ENCODE peak calls at places on chromosomes 1 and 21, in eight cellular contexts. V is dorsolateral prefrontal cortex, H is esophagus muscularis mucosa, R is left lung, L is ascending aorta, Z is colonic mucosa, K is cardiac muscle cell, C is psoas muscle. D is an unnamed sample.

GRCh38 chr21:42362198-42362597 is 4.1 kb downstream of the TFF1 start:
- DNase-seq in V (no peak), K (no peak), R (no peak), H (no peak), Z (no peak), L (no peak), C (no peak), D (no peak)

GRCh38 chr1:167467126-167467725 is 51.1 kb downstream of the CD247 start:
- DNase-seq in C (no peak), H (no peak), R (no peak), Z (no peak), L (no peak), K (no peak), V (no peak), D (no peak)

GRCh38 chr1:80218112-80218511 is 1211.6 kb upstream of the ADGRL4 start:
- DNase-seq in K (peak; percentile 55), Z (no peak), V (no peak), C (no peak), L (no peak), R (no peak), H (no peak), D (no peak)

GRCh38 chr21:45145146-45145545 is 70.8 kb downstream of the ADARB1 start:
- DNase-seq in R (no peak), K (no peak), H (no peak), C (no peak), Z (no peak), L (no peak), V (no peak), D (no peak)

GRCh38 chr1:42173155-42173933 is 8.8 kb upstream of the GUCA2A start:
- DNase-seq in R (peak; percentile 89), C (peak; percentile 78), V (peak; percentile 75), Z (peak; percentile 69), L (no peak), K (peak; percentile 67), H (no peak), D (no peak)

GRCh38 chr21:40625991-40626390 is 221.0 kb downstream of the DSCAM start:
- DNase-seq in R (no peak), Z (no peak), L (no peak), C (no peak), H (no peak), K (no peak), V (no peak), D (no peak)

GRCh38 chr1:12615166-12615915 is 2.7 kb downstream of the DHRS3 start:
- DNase-seq in L (no peak), C (no peak), H (no peak), K (no peak), R (no peak), V (peak; percentile 39), Z (peak; percentile 53), D (no peak)

GRCh38 chr1:239387304-239388231 is 1.2 kb downstream of the CHRM3 start:
- DNase-seq in K (peak; percentile 43), Z (peak; percentile 51), L (no peak), V (peak; percentile 17), C (no peak), H (no peak), R (peak; percentile 74), D (no peak)

GRCh38 chr1:154352581-154353459 is 27.5 kb downstream of the ATP8B2 start:
- DNase-seq in C (no peak), R (peak; percentile 88), Z (peak; percentile 83), L (no peak), V (peak; percentile 48), K (peak; percentile 69), H (no peak), D (no peak)

GRCh38 chr1:81484284-81484683 is 316.4 kb upstream of the ADGRL2 start:
- DNase-seq in L (no peak), Z (no peak), C (no peak), H (no peak), V (no peak), R (no peak), K (no peak), D (no peak)

GRCh38 chr1:114037503-114037890 is 58.2 kb downstream of the OLFML3 start:
- DNase-seq in C (no peak), K (no peak), H (no peak), Z (no peak), V (no peak), L (no peak), R (no peak), D (no peak)

GRCh38 chr1:113990966-113991365 is 11.7 kb downstream of the OLFML3 start:
- DNase-seq in V (no peak), C (no peak), R (no peak), Z (no peak), H (peak; percentile 82), L (no peak), K (no peak), D (no peak)

GRCh38 chr1:107433635-107434378 is 293.0 kb downstream of the NTNG1 start:
- DNase-seq in V (no peak), K (no peak), R (no peak), C (no peak), Z (no peak), H (no peak), L (no peak), D (no peak)

DNA sequence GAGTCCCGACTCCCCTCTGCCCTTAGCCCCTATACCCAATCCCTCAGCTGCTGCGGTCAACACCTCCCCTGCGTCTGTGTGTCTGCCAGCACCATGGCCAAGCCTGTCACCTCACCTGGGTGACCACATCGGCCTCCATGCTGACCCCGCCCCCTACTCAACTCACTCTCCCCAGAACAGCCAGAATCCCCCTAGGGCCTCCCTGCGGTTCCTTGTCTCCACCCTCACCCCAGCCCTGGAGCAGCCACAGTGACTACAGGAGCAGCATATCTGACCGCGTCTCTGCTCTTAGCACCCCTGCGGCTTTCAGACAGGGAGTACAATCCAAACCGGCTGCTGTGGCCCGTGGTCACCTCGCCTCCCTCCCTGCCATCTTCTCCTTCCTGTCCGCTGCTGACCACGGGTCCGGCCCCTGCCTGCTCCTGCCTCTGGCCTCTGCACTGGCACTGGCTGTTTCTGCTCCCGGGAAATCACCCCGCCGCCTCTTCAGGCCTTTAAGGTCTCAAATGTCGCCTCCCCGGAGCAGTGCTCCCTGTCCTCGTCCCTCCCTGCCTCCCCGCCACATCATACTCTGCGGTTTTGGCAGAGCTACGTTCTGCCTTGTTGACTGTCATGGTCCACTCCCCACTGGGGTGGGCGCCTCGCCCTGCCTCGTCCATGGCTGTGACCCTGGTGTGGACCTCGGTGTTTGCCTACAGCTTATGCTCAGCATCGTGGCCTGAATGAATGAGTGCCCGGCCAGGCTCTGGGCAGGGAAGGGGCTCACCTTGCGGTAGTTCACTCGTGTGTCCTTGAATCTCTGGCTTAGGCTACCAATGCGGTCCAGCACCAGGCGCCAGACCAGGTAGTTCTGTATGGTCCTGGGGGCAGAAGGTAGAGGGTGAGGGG is 11.1 kb downstream of the PRXL2B start:
- DNase-seq in L (no peak), C (no peak), H (no peak), K (no peak), R (peak; percentile 61), V (no peak), Z (no peak), D (no peak)
- H3K4me3 ChIP-seq in L (no peak overlapping the region), C (no peak overlapping the region), H (no peak overlapping the region), K (no peak overlapping the region), R (no peak overlapping the region), V (no peak overlapping the region), Z (no peak overlapping the region), D (no peak overlapping the region)

GRCh38 chr1:205827623-205828022 is 14.6 kb upstream of the SLC41A1 start:
- DNase-seq in V (no peak), L (no peak), R (no peak), K (no peak), Z (no peak), C (no peak), H (no peak), D (no peak)
- TF ChIP-seq CTCF in V (no peak), L (no peak), R (no peak), K (no peak), Z (no peak), C (no peak), H (no peak), D (no peak)

GRCh38 chr1:1451696-1452364 is 2.3 kb downstream of the ATAD3C start:
- DNase-seq in H (no peak), L (no peak), R (peak; percentile 62), Z (no peak), K (no peak), V (no peak), C (no peak), D (no peak)
- H3K27me3 ChIP-seq in H (peaks cover 9% of the 10 kb centered on the region), L (no peaks in the 10 kb centered on the region), R (no peaks in the 10 kb centered on the region), Z (no peaks in the 10 kb centered on the region), K (no peaks in the 10 kb centered on the region), V (no peaks in the 10 kb centered on the region), C (no peaks in the 10 kb centered on the region), D (no peaks in the 10 kb centered on the region)

GRCh38 chr1:51988254-51988653 is 2.2 kb downstream of the RAB3B start:
- DNase-seq in H (no peak), R (no peak), Z (no peak), C (no peak), K (no peak), L (no peak), V (no peak), D (no peak)

GRCh38 chr1:51990478-51990965 is at the start of gene RAB3B:
- DNase-seq in H (no peak), K (peak; percentile 81), R (peak; percentile 91), L (no peak), C (peak; percentile 64), Z (peak; percentile 81), V (peak; percentile 13), D (no peak)

GRCh38 chr1:51986718-51987117 is 3.8 kb downstream of the RAB3B start:
- DNase-seq in C (no peak), L (no peak), K (no peak), R (no peak), Z (no peak), H (no peak), V (no peak), D (no peak)

DNA sequence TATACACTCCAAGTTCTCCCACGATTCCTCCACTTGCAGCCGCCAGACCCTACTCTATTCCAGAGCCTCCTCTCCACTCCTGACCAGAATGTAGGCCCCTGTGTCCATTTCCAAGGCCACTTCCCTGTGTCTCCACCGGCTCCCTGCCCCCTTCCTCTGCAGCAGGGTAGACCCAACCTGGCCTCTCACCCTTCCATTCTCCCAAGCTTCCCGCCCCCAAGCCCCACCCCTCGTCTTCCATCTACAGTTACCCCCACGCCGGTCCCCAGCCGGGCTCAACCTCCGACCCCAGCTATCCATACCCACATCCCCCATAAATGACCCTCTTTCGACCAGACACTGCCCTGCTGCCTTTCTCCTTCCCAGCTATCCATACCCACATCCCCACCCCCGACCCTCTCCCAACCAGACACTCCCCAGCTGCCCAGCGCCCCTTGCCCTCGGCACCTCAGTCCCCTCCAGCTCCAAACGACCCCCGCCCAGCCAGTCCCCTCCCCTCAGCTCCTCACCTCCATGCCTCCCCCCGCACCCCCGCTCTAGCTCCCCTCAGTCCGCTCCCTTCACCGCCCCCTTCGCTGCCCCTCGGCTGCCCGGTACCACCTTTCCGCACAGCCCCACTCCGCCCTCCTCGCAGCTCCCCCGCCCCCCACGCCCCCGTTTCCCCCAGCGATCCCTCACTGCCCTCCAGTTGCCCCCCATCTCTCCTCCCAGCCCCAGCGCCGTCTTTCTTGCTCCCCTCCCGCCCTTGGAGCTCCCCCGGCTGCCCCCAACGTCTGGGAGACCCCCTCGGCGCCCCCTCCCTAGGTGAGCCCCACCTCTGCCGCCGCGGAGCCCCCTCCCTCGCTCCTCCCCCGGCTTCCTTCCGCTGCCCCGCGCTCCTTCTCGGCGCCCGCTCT is 670 bp downstream of the RAB3B start:
- DNase-seq in Z (no peak), H (no peak), K (no peak), C (no peak), L (no peak), R (no peak), V (no peak), D (no peak)
- H3K4me3 ChIP-seq in Z (peak overlapping the region; percentile 44), H (peak overlapping the region; percentile 52), K (peak overlapping the region; percentile 75), C (peak overlapping the region; percentile 63), L (peak overlapping the region; percentile 52), R (peak overlapping the region; percentile 36), V (peak overlapping the region; percentile 66), D (peak overlapping the region; percentile 87)

GRCh38 chr1:232543194-232543593 is 86.7 kb downstream of the SIPA1L2 start:
- DNase-seq in C (no peak), R (no peak), L (no peak), K (no peak), Z (no peak), H (no peak), V (no peak), D (no peak)
- TF ChIP-seq CTCF in C (no peak), R (no peak), L (no peak), K (no peak), Z (no peak), H (no peak), V (no peak), D (no peak)